ENCODE peak calls at places on chromosomes 11 and 22, in four cellular contexts. Q is T-cell; B is effector memory CD4-positive, alpha-beta T cell; E is cardiac fibroblast. M is an unnamed sample.

GRCh38 chr11:73204711-73205121 is 13.4 kb upstream of the P2RY2 start:
- DNase-seq in Q (no peak), B (no peak), E (no peak), M (no peak)

GRCh38 chr22:46432164-46433068 is 96.9 kb downstream of the TRMU start:
- DNase-seq in E (no peak), B (peak; percentile 11), Q (peak; percentile 26), M (peak; percentile 5)

GRCh38 chr11:129733384-129733783 is 82.3 kb upstream of the TMEM45B start:
- DNase-seq in Q (no peak), B (no peak), E (no peak), M (no peak)

GRCh38 chr11:85094795-85095194 is 532.3 kb downstream of the DLG2 start:
- DNase-seq in E (no peak), Q (no peak), B (no peak), M (no peak)

GRCh38 chr22:47367993-47368945 is 605.8 kb downstream of the TBC1D22A start:
- DNase-seq in B (no peak), E (no peak), Q (no peak), M (no peak)

GRCh38 chr11:134063096-134063495 is 5.8 kb upstream of the JAM3 start:
- DNase-seq in E (no peak), Q (no peak), B (no peak), M (peak; percentile 77)

GRCh38 chr11:129960216-129961214 is 42.1 kb downstream of the PRDM10 start:
- DNase-seq in B (no peak), Q (no peak), E (peak; percentile 69), M (peak; percentile 66)

GRCh38 chr11:86374586-86374985 is at the start of gene CCDC81:
- DNase-seq in B (no peak), Q (no peak), E (peak; percentile 37), M (peak; percentile 52)

GRCh38 chr11:16859651-16860050 is 121.2 kb downstream of the C11orf58 start:
- DNase-seq in B (no peak), Q (no peak), E (no peak), M (no peak)

GRCh38 chr11:58928082-58928574 is 11.2 kb upstream of the GLYATL1 start:
- DNase-seq in B (no peak), E (no peak), Q (no peak), M (no peak)

GRCh38 chr22:31139866-31140716 is at the start of gene PLA2G3:
- DNase-seq in B (no peak), E (peak; percentile 68), Q (no peak), M (peak; percentile 29)

M was measured in dermis blood vessel endothelial cell.